ENCODE peak calls at places on chromosome 2, in five cellular contexts. J, Y, G, X and L are unnamed samples.
A peak's percentile ranks its signal among the peaks of the same experiment; 100 is the strongest.

GRCh38 chr2:215917953-215918620 is 95.3 kb downstream of the MREG start:
- DNase-seq in J (no peak), Y (no peak), G (no peak), X (no peak), L (no peak)

GRCh38 chr2:234969329-234970157 is 17.7 kb downstream of the SH3BP4 start:
- DNase-seq in J (no peak), Y (no peak), G (no peak), X (no peak), L (no peak)

GRCh38 chr2:79971807-79972206 is 332.7 kb downstream of the LRRTM1 start:
- DNase-seq in J (no peak), Y (no peak), G (no peak), X (no peak), L (no peak)

GRCh38 chr2:82023710-82024109 is 1719.2 kb upstream of the LRRTM1 start:
- DNase-seq in J (no peak), Y (no peak), G (no peak), X (no peak), L (no peak)

GRCh38 chr2:45617496-45617895 is 6.4 kb upstream of the SRBD1 start:
- DNase-seq in J (no peak), Y (no peak), G (no peak), X (no peak), L (no peak)

GRCh38 chr2:110876167-110876999 is 144.0 kb downstream of the ACOXL start:
- DNase-seq in J (no peak), Y (no peak), G (no peak), X (no peak), L (no peak)

GRCh38 chr2:45067859-45068642 is 58.8 kb upstream of the SIX2 start:
- DNase-seq in J (no peak), Y (peak; percentile 22), G (no peak), X (no peak), L (peak; percentile 2)

GRCh38 chr2:209525834-209526281 is 102.0 kb downstream of the MAP2 start:
- DNase-seq in J (no peak), Y (peak; percentile 65), G (no peak), X (no peak), L (peak; percentile 34)

GRCh38 chr2:143824796-143825195 is 695.1 kb downstream of the ZEB2 start:
- DNase-seq in J (no peak), Y (no peak), G (no peak), X (no peak), L (no peak)

GRCh38 chr2:129754831-129755230 is 224.6 kb upstream of the RAB6C start:
- DNase-seq in J (no peak), Y (no peak), G (no peak), X (no peak), L (no peak)

GRCh38 chr2:240024766-240025165 is 376 bp downstream of the NDUFA10 start:
- DNase-seq in J (peak; percentile 19), Y (no peak), G (no peak), X (no peak), L (no peak)

GRCh38 chr2:9640403-9641104 is 9.8 kb upstream of the YWHAQ start:
- DNase-seq in J (no peak), Y (no peak), G (no peak), X (no peak), L (peak; percentile 37)

GRCh38 chr2:200330351-200331120 is 24.0 kb downstream of the SPATS2L start:
- DNase-seq in J (no peak), Y (no peak), G (no peak), X (no peak), L (no peak)

GRCh38 chr2:121210691-121211090 is 74.3 kb downstream of the TFCP2L1 start:
- DNase-seq in J (no peak), Y (no peak), G (no peak), X (no peak), L (no peak)

GRCh38 chr2:56191617-56192016 is 7.8 kb downstream of the CCDC85A start:
- DNase-seq in J (no peak), Y (no peak), G (no peak), X (no peak), L (peak; percentile 54)

GRCh38 chr2:142544173-142544572 is 333.3 kb upstream of the KYNU start:
- DNase-seq in J (no peak), Y (no peak), G (no peak), X (no peak), L (no peak)

GRCh38 chr2:48504647-48505327 is 25.2 kb upstream of the STON1 start:
- DNase-seq in J (no peak), Y (no peak), G (no peak), X (no peak), L (no peak)

GRCh38 chr2:133495226-133495625 is 73.0 kb downstream of the NCKAP5 start:
- DNase-seq in J (no peak), Y (no peak), G (no peak), X (no peak), L (peak; percentile 30)

GRCh38 chr2:38528008-38528442 is 74.7 kb downstream of the HNRNPLL start:
- DNase-seq in J (no peak), Y (no peak), G (peak; percentile 12), X (no peak), L (no peak)

GRCh38 chr2:127829845-127830246 is 18.9 kb upstream of the WDR33 start:
- DNase-seq in J (no peak), Y (no peak), G (peak; percentile 38), X (no peak), L (no peak)

GRCh38 chr2:167675906-167676305 is 571.5 kb downstream of the STK39 start:
- DNase-seq in J (no peak), Y (no peak), G (no peak), X (no peak), L (no peak)

GRCh38 chr2:200317975-200318374 is 11.5 kb downstream of the SPATS2L start:
- DNase-seq in J (no peak), Y (no peak), G (no peak), X (no peak), L (no peak)

GRCh38 chr2:70094171-70094977 is 7.1 kb downstream of the PCBP1 start:
- DNase-seq in J (peak; percentile 14), Y (no peak), G (no peak), X (no peak), L (no peak)

GRCh38 chr2:209471037-209471436 is 47.2 kb downstream of the MAP2 start:
- DNase-seq in J (no peak), Y (peak; percentile 48), G (no peak), X (no peak), L (no peak)

GRCh38 chr2:215753808-215754207 is 259.5 kb downstream of the MREG start:
- DNase-seq in J (no peak), Y (no peak), G (no peak), X (no peak), L (no peak)

GRCh38 chr2:25405871-25406270 is 64.1 kb upstream of the DNMT3A start:
- DNase-seq in J (no peak), Y (no peak), G (no peak), X (no peak), L (no peak)

GRCh38 chr2:218407717-218408116 is 8.0 kb downstream of the CTDSP1 start:
- DNase-seq in J (no peak), Y (no peak), G (no peak), X (peak; percentile 30), L (no peak)

GRCh38 chr2:112096098-112096497 is 41.0 kb downstream of the TMEM87B start:
- DNase-seq in J (no peak), Y (no peak), G (no peak), X (no peak), L (no peak)

GRCh38 chr2:232238108-232238507 is 140.4 kb upstream of the ALPP start:
- DNase-seq in J (no peak), Y (no peak), G (no peak), X (no peak), L (no peak)

GRCh38 chr2:182891611-182892010 is 25.2 kb upstream of the FRZB start:
- DNase-seq in J (no peak), Y (no peak), G (no peak), X (no peak), L (no peak)

GRCh38 chr2:138779451-138780440 is at the start of gene NXPH2:
- DNase-seq in J (no peak), Y (no peak), G (no peak), X (no peak), L (no peak)

GRCh38 chr2:128405467-128405900 is 86.8 kb upstream of the HS6ST1 start:
- DNase-seq in J (no peak), Y (no peak), G (no peak), X (peak; percentile 6), L (no peak)

GRCh38 chr2:38375711-38376345 is 1.2 kb downstream of the ATL2 start:
- DNase-seq in J (no peak), Y (no peak), G (peak; percentile 25), X (peak; percentile 68), L (peak; percentile 11)

GRCh38 chr2:221562226-221562625 is 9.9 kb downstream of the EPHA4 start:
- DNase-seq in J (no peak), Y (no peak), G (no peak), X (no peak), L (no peak)

GRCh38 chr2:197265931-197266330 is 44.6 kb downstream of the ANKRD44 start:
- DNase-seq in J (no peak), Y (no peak), G (no peak), X (no peak), L (no peak)

GRCh38 chr2:124049136-124049535 is 24.0 kb downstream of the CNTNAP5 start:
- DNase-seq in J (no peak), Y (no peak), G (no peak), X (no peak), L (no peak)